ENCODE peak calls at places on chromosomes 2 and 18, in six cellular contexts. F, W, Z, A, X and G are unnamed samples. For H3K27me3, the result is how much of the 10 kb centered on the place peaks cover.

GRCh38 chr2:166959556-166959955 is 71.3 kb downstream of the XIRP2 start:
- DNase-seq in F (no peak), W (no peak), Z (no peak), A (no peak), X (no peak), G (no peak)

GRCh38 chr18:38972571-38972970 is 1407.0 kb upstream of the CELF4 start:
- DNase-seq in F (no peak), W (no peak), Z (no peak), A (no peak), X (no peak), G (no peak)

GRCh38 chr2:125318740-125319139 is 1293.7 kb downstream of the CNTNAP5 start:
- DNase-seq in F (no peak), W (no peak), Z (no peak), A (no peak), X (no peak), G (no peak)

GRCh38 chr18:28409811-28410210 is 232.9 kb upstream of the CDH2 start:
- DNase-seq in F (no peak), W (no peak), Z (no peak), A (no peak), X (no peak), G (no peak)

GRCh38 chr2:11789243-11789642 is 42.8 kb downstream of the LPIN1 start:
- DNase-seq in F (no peak), W (no peak), Z (no peak), A (no peak), X (no peak), G (no peak)

GRCh38 chr2:24317491-24317920 is 42.8 kb downstream of the ITSN2 start:
- DNase-seq in F (no peak), W (no peak), Z (no peak), A (no peak), X (no peak), G (no peak)

GRCh38 chr18:48983793-48984437 is 33.1 kb upstream of the SMAD7 start:
- DNase-seq in F (no peak), W (no peak), Z (no peak), A (no peak), X (no peak), G (no peak)

GRCh38 chr2:182831097-182831496 is 35.3 kb downstream of the FRZB start:
- DNase-seq in F (no peak), W (no peak), Z (no peak), A (no peak), X (no peak), G (no peak)

GRCh38 chr2:185127412-185127811 is 529.1 kb downstream of the ZNF804A start:
- DNase-seq in F (no peak), W (peak), Z (no peak), A (no peak), X (no peak), G (no peak)

GRCh38 chr2:197500503-197501179 is 462 bp downstream of the HSPE1 start:
- DNase-seq in F (no peak), W (no peak), Z (no peak), A (no peak), X (peak), G (no peak)

GRCh38 chr18:56202567-56203136 is 435.7 kb downstream of the TXNL1 start:
- DNase-seq in F (no peak), W (no peak), Z (no peak), A (no peak), X (no peak), G (no peak)

GRCh38 chr18:23752796-23753195 is 63.5 kb downstream of the LAMA3 start:
- DNase-seq in F (peak), W (no peak), Z (no peak), A (no peak), X (no peak), G (no peak)

GRCh38 chr18:55897101-55897500 is 309.1 kb upstream of the TCF4 start:
- DNase-seq in F (no peak), W (no peak), Z (no peak), A (no peak), X (no peak), G (no peak)

GRCh38 chr2:137493261-137493660 is 471.0 kb upstream of the HNMT start:
- DNase-seq in F (no peak), W (no peak), Z (no peak), A (no peak), X (no peak), G (no peak)

GRCh38 chr2:85414761-85415498 is 3.6 kb upstream of the SH2D6 start:
- DNase-seq in F (no peak), W (no peak), Z (no peak), A (no peak), X (no peak), G (no peak)

GRCh38 chr18:3478262-3478978 is 28.4 kb downstream of the TGIF1 start:
- DNase-seq in F (no peak), W (peak), Z (no peak), A (no peak), X (no peak), G (no peak)

GRCh38 chr2:241270531-241270930 is 44.9 kb downstream of the HDLBP start:
- DNase-seq in F (no peak), W (no peak), Z (no peak), A (no peak), X (no peak), G (no peak)

GRCh38 chr2:121376851-121377250 is 91.8 kb upstream of the TFCP2L1 start:
- DNase-seq in F (no peak), W (no peak), Z (no peak), A (no peak), X (no peak), G (no peak)

GRCh38 chr2:112050311-112050710 is 4.8 kb upstream of the TMEM87B start:
- DNase-seq in F (no peak), W (no peak), Z (no peak), A (no peak), X (no peak), G (no peak)
- H3K27me3 ChIP-seq in F (under half), W (under half), Z (under half), A (under half), X (under half), G (under half)

DNA sequence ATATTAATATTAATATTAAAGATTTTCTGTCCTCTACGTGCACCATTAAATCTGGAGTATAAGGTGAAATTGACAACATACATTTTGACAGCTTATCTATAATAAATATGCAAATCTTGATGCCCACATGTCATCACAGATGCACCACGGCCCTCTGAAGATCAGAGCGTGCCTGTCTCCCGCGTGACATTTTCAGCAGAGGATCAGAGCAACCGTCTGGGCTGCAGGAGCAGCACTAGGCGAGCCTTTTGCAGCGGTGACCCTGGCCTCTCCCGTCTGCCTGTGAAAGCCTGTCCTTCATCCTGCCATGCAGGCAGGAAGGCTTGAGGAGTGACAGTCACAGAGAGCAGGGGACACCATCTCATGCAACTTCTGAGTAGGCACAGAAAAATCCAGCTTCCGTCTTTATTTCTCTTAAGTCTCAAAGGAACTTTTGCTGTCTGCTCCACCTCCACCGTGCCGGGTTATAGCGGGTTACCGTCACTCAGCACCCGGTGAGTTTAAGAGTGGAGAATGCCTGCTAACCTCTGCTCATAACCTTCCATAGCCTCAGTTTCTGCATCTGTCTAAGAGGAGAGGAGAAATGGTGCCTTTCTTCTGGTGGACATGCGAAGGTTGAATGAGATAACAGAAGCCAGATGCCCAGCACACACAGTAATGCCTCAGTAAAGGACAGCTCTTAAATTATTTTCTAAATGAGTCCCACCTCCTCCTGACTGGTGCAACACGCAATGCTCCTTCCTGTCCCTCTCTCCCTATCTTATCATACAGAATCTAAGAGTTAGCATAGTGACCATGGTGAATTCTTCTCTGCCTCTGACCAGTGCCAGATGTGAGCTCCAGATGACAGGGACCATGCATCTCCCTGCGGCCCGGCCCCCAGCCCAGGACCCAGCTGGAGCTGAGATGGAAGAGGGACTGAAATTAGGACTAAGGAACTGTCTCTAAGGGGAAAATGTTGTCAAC is 43.8 kb downstream of the CELF4 start:
- DNase-seq in F (no peak), W (no peak), Z (no peak), A (no peak), X (no peak), G (no peak)
- H3K27me3 ChIP-seq in F (under half), W (half or more), Z (under half), A (under half), X (under half), G (under half)

DNA sequence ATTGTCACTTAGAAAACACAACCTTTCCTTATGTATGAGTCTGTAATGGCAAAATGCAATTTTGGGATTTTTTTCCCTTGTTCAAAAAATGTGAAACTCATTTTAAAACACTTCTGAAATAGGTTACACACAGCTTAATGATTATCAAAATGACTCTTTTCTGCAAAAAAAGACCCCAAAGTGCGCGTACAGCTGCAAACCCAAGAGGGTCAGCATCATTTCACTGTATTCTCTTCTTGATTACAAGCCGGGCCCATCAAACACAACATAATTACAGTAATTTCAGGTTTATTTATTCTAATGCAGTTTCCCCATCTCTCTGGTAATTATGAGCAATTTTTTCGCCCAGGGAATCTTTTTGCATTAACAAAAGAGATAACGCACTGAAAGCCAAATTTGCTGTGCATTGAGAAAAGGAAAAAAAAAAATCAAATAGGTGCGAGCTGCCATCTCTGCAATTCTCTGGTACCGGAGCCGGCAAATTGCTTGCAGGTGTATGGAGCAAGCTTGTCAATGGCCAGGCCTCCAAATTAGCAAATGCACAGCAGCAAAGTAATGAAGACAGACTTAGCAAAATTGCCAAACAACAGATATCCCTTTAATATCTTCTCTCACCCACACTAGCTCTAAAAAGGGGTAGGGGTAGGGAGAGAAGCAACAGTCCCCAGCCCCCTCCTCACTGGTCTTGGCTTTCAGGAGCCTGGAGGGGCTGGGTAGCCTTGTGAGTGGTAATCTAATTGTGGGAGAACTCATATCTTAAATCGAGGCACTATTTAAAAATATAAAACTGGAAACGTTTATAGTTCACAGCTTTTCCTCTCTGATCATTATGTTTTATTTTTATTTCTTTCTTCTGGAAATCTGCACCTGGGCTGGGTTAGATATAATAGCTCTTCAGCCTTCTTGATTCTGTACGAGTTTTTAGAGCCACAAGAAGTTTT is 6.6 kb downstream of the DLX1 start:
- DNase-seq in F (no peak), W (no peak), Z (no peak), A (no peak), X (no peak), G (no peak)
- H3K27me3 ChIP-seq in F (half or more), W (under half), Z (half or more), A (half or more), X (half or more), G (under half)

DNA sequence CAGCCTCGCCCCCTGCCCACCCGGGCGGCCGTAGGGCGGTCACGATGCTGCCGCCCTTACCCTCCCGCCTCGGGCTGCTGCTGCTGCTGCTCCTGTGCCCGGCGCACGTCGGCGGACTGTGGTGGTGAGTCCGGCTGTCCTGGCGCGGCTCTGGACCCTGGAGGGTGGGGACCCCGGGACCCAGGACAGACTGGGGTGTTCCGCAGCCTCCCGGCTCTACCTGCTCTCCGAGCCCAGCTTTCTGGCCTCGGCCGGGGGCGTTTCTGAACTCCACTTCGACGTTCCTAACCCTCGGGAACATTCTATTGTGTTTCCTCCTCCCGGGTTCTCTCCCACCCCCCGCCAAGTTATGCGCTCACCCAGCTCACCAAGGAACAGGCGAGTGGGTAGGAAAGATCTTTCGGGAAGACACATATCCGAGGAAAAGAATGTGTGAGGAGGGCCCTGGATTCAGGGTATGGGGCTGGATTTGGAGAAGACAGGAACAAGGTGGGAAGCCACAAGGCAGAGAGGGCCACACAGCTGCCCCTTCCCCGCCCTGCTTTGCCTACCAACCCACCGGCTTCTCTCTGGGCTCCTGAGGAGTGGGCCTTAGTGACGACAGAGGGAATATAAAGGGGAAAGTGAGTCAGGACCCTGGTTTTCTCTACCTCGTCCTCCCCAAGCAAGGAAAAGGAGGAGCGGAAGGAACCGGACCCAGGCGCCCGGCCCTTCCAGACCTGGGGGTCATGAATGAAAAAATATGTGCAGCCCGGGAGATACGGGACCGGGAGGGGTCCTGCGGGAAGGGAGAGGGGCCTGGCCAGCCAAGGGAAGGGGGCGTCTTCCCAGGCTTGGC is 608 bp downstream of the WNT6 start:
- DNase-seq in F (no peak), W (no peak), Z (no peak), A (peak), X (no peak), G (no peak)
- H3K27me3 ChIP-seq in F (under half), W (half or more), Z (half or more), A (under half), X (half or more), G (half or more)

GRCh38 chr2:45012733-45013132 is 3.5 kb upstream of the SIX2 start:
- DNase-seq in F (no peak), W (no peak), Z (no peak), A (no peak), X (no peak), G (no peak)
- H3K27me3 ChIP-seq in F (half or more), W (half or more), Z (half or more), A (under half), X (under half), G (under half)

DNA sequence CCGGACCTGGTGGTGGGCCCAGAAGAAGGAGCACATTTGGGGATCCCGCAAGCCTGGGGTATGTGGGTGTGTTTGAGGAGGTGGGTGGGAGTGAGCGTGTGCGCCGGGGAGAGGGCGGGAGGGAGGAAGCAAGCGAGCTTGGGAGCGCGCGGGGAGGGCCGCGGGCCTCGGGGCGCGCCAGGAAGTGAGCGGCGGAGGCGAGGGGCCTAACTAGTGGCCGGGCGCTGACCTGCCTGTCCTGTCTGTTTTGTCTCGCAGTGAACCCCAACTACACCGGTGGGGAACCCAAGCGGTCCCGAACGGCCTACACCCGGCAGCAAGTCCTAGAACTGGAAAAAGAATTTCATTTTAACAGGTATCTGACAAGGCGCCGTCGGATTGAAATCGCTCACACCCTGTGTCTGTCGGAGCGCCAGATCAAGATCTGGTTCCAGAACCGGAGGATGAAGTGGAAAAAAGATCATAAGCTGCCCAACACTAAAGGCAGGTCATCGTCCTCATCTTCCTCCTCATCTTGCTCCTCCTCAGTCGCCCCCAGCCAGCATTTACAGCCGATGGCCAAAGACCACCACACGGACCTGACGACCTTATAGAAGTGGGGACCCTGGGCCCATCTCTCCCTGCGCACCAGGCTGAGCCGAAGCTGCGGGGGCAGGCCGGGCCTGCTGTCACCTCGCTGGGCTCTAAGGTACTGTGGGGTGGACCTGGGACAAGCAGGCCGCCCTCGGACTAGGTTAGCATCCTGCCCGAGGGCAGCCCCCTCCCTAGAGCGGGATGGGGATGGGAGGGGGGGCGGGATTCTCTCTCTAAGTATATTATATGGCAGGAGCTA is 1.2 kb downstream of the HOXD4 start:
- DNase-seq in F (no peak), W (no peak), Z (no peak), A (no peak), X (no peak), G (no peak)
- H3K27me3 ChIP-seq in F (half or more), W (under half), Z (half or more), A (under half), X (under half), G (half or more)

GRCh38 chr2:218986148-218986761 is 1.3 kb upstream of the FEV start:
- DNase-seq in F (no peak), W (no peak), Z (no peak), A (no peak), X (peak), G (no peak)
- H3K27me3 ChIP-seq in F (half or more), W (half or more), Z (half or more), A (under half), X (half or more), G (half or more)

GRCh38 chr2:106284691-106285202 is 90.6 kb upstream of the UXS1 start:
- DNase-seq in F (no peak), W (no peak), Z (no peak), A (no peak), X (no peak), G (no peak)

GRCh38 chr2:106285237-106285829 is 91.2 kb upstream of the UXS1 start:
- DNase-seq in F (no peak), W (no peak), Z (no peak), A (no peak), X (no peak), G (no peak)

GRCh38 chr2:106284255-106284654 is 90.2 kb upstream of the UXS1 start:
- DNase-seq in F (no peak), W (no peak), Z (no peak), A (no peak), X (no peak), G (no peak)

GRCh38 chr2:106280653-106281202 is 86.6 kb upstream of the UXS1 start:
- DNase-seq in F (no peak), W (no peak), Z (no peak), A (no peak), X (no peak), G (no peak)

GRCh38 chr2:106282816-106283215 is 88.7 kb upstream of the UXS1 start:
- DNase-seq in F (no peak), W (no peak), Z (no peak), A (no peak), X (no peak), G (no peak)
- H3K27me3 ChIP-seq in F (under half), W (under half), Z (under half), A (under half), X (under half), G (under half)